ENCODE peak calls at places on chromosomes 4 and X, in five cellular contexts. Q is endothelial cell of umbilical vein, P is heart left ventricle, J is hepatocyte, Y is fibroblast of lung. E is an unnamed sample.
A peak's percentile ranks its signal among the peaks of the same experiment; 100 is the strongest.

GRCh38 chrX:129091097-129091496 is 432.2 kb downstream of the SMARCA1 start:
- DNase-seq in Q (no peak), P (no peak), J (no peak), Y (no peak), E (no peak)

GRCh38 chr4:68267433-68267944 is 22.0 kb upstream of the TMPRSS11B start:
- DNase-seq in Q (no peak), P (no peak), J (no peak), Y (peak; percentile 71), E (no peak)

GRCh38 chrX:108018659-108019381 is 26.0 kb upstream of the VSIG1 start:
- DNase-seq in Q (no peak), P (no peak), J (no peak), Y (no peak), E (no peak)

GRCh38 chr4:143026459-143027170 is 158.1 kb upstream of the USP38 start:
- DNase-seq in Q (no peak), P (no peak), J (no peak), Y (peak; percentile 64), E (no peak)

GRCh38 chr4:151318310-151319006 is 6.9 kb downstream of the SH3D19 start:
- DNase-seq in Q (no peak), P (no peak), J (no peak), Y (no peak), E (no peak)

GRCh38 chrX:119682019-119682989 is 10.7 kb downstream of the SEPTIN6 start:
- DNase-seq in Q (no peak), P (no peak), J (no peak), Y (no peak), E (no peak)

GRCh38 chrX:123807825-123808416 is 51.9 kb upstream of the XIAP start:
- DNase-seq in Q (no peak), P (no peak), J (no peak), Y (peak; percentile 23), E (no peak)

GRCh38 chr4:169251291-169252235 is 19.2 kb downstream of the SH3RF1 start:
- DNase-seq in Q (peak; percentile 58), P (no peak), J (peak; percentile 64), Y (no peak), E (no peak)

GRCh38 chr4:115219315-115219840 is 106.0 kb upstream of the NDST4 start:
- DNase-seq in Q (no peak), P (no peak), J (no peak), Y (no peak), E (no peak)

GRCh38 chr4:89273741-89274141 is 33.9 kb downstream of the GPRIN3 start:
- DNase-seq in Q (no peak), P (no peak), J (no peak), Y (no peak), E (no peak)

GRCh38 chrX:153499876-153500275 is 5.1 kb downstream of the BGN start:
- DNase-seq in Q (no peak), P (no peak), J (no peak), Y (no peak), E (no peak)

GRCh38 chr4:6115746-6116586 is 84.4 kb downstream of the JAKMIP1 start:
- DNase-seq in Q (no peak), P (peak; percentile 3), J (no peak), Y (no peak), E (no peak)

GRCh38 chr4:86358176-86358701 is 1.6 kb downstream of the MAPK10 start:
- DNase-seq in Q (no peak), P (no peak), J (peak; percentile 32), Y (peak; percentile 70), E (no peak)

GRCh38 chr4:75995727-75996126 is 5.0 kb upstream of the SDAD1 start:
- DNase-seq in Q (peak; percentile 40), P (no peak), J (peak; percentile 78), Y (peak; percentile 74), E (no peak)

GRCh38 chr4:164935363-164935762 is 42.1 kb downstream of the TRIM61 start:
- DNase-seq in Q (no peak), P (no peak), J (no peak), Y (no peak), E (no peak)

GRCh38 chr4:102815981-102816380 is 11.4 kb downstream of the UBE2D3 start:
- DNase-seq in Q (peak; percentile 19), P (no peak), J (peak; percentile 8), Y (peak; percentile 83), E (no peak)

GRCh38 chr4:54525602-54526001 is 132.2 kb upstream of the KIT start:
- DNase-seq in Q (no peak), P (no peak), J (no peak), Y (peak; percentile 38), E (no peak)

GRCh38 chr4:74121643-74122579 is 22.9 kb upstream of the CXCL2 start:
- DNase-seq in Q (no peak), P (no peak), J (no peak), Y (no peak), E (no peak)

GRCh38 chr4:40357738-40358137 is 22.6 kb downstream of the CHRNA9 start:
- DNase-seq in Q (no peak), P (no peak), J (no peak), Y (no peak), E (no peak)

GRCh38 chrX:151875270-151876026 is 37.2 kb upstream of the MAGEA4 start:
- DNase-seq in Q (no peak), P (no peak), J (no peak), Y (no peak), E (no peak)

GRCh38 chr4:139214039-139214534 is 37.1 kb upstream of the ELF2 start:
- DNase-seq in Q (no peak), P (peak; percentile 44), J (no peak), Y (peak; percentile 22), E (no peak)

GRCh38 chr4:156006192-156006591 is 52.5 kb upstream of the CTSO start:
- DNase-seq in Q (no peak), P (no peak), J (no peak), Y (no peak), E (no peak)

GRCh38 chr4:3311095-3311372 is 18.2 kb downstream of the RGS12 start:
- DNase-seq in Q (no peak), P (no peak), J (no peak), Y (no peak), E (no peak)

GRCh38 chrX:40172169-40172979 is 74.6 kb upstream of the BCOR start:
- DNase-seq in Q (peak; percentile 58), P (peak; percentile 70), J (peak; percentile 79), Y (peak; percentile 56), E (peak; percentile 76)

GRCh38 chrX:93242897-93243296 is 430.5 kb downstream of the NAP1L3 start:
- DNase-seq in Q (no peak), P (no peak), J (no peak), Y (no peak), E (no peak)

GRCh38 chrX:101595739-101596419 is 21.9 kb downstream of the ARMCX6 start:
- DNase-seq in Q (peak; percentile 75), P (peak; percentile 21), J (peak; percentile 78), Y (peak; percentile 83), E (no peak)

GRCh38 chrX:72461288-72461687 is 111.4 kb downstream of the HDAC8 start:
- DNase-seq in Q (no peak), P (no peak), J (no peak), Y (no peak), E (no peak)

GRCh38 chrX:63751481-63751880 is 33.5 kb downstream of the ARHGEF9 start:
- DNase-seq in Q (no peak), P (no peak), J (no peak), Y (no peak), E (no peak)

GRCh38 chrX:63754860-63755579 is 30.0 kb downstream of the ARHGEF9 start:
- DNase-seq in Q (peak; percentile 96), P (peak; percentile 91), J (peak; percentile 92), Y (peak; percentile 94), E (peak; percentile 88)

GRCh38 chrX:63754141-63754859 is 30.7 kb downstream of the ARHGEF9 start:
- DNase-seq in Q (peak; percentile 46), P (no peak), J (peak; percentile 7), Y (peak; percentile 16), E (no peak)

GRCh38 chrX:63750846-63751245 is 34.2 kb downstream of the ARHGEF9 start:
- DNase-seq in Q (no peak), P (no peak), J (no peak), Y (no peak), E (no peak)

DNA sequence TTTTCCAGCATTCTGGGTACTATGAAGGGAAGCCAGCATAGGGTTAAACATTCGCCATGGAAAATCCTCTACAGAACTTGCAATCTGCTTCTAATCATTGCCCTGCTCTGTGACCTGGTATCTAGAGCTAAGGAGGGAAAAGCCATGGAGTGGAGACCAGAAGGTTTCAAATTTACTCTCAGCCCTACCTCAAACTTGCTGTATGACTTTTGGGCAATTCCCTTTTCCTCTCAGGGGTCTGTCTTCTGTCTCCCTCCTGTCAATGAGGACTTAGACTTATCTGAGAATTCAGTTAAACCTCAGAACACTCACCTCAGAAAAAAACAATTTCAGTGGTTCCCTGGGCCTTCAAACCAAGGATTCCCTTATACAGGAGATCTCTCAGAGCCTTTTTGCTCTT is 29.1 kb downstream of the ARHGEF9 start:
- DNase-seq in Q (no peak), P (no peak), J (no peak), Y (no peak), E (no peak)
- H3K9me3 ChIP-seq in Q (no peaks in the 10 kb centered on the region), P (no peaks in the 10 kb centered on the region), J (no peaks in the 10 kb centered on the region), Y (no peaks in the 10 kb centered on the region), E (no peaks in the 10 kb centered on the region)

GRCh38 chrX:15498741-15499140 is 1.9 kb upstream of the BMX start:
- DNase-seq in Q (peak; percentile 71), P (no peak), J (no peak), Y (no peak), E (no peak)

GRCh38 chrX:15496809-15497208 is 3.7 kb upstream of the PIR start:
- DNase-seq in Q (peak; percentile 34), P (no peak), J (no peak), Y (no peak), E (no peak)

GRCh38 chrX:15497865-15498264 is 2.7 kb upstream of the BMX start:
- DNase-seq in Q (peak; percentile 79), P (peak; percentile 33), J (peak; percentile 75), Y (peak; percentile 31), E (peak; percentile 22)

GRCh38 chrX:15495801-15496200 is 2.7 kb upstream of the PIR start:
- DNase-seq in Q (no peak), P (no peak), J (no peak), Y (no peak), E (no peak)

GRCh38 chrX:15493118-15494082 is at the start of gene PIR:
- DNase-seq in Q (peak; percentile 85), P (peak; percentile 86), J (peak; percentile 96), Y (peak; percentile 75), E (peak; percentile 87)
- TF ChIP-seq CTCF in Q (peak; percentile 22), P (peak; percentile 54), J (peak; percentile 65), Y (peak; percentile 45), E (no peak)

GRCh38 chrX:139201924-139202323 is 328.6 kb upstream of the F9 start:
- DNase-seq in Q (no peak), P (no peak), J (no peak), Y (no peak), E (no peak)
- H3K4me3 ChIP-seq in Q (no peak overlapping the region), P (no peak overlapping the region), J (no peak overlapping the region), Y (no peak overlapping the region), E (no peak overlapping the region)

GRCh38 chrX:154658957-154659356 is 5.6 kb upstream of the CTAG2 start:
- DNase-seq in Q (no peak), P (no peak), J (peak; percentile 0), Y (no peak), E (no peak)
- H3K9me3 ChIP-seq in Q (no peaks in the 10 kb centered on the region), P (no peaks in the 10 kb centered on the region), J (no peaks in the 10 kb centered on the region), Y (no peaks in the 10 kb centered on the region), E (no peaks in the 10 kb centered on the region)

DNA sequence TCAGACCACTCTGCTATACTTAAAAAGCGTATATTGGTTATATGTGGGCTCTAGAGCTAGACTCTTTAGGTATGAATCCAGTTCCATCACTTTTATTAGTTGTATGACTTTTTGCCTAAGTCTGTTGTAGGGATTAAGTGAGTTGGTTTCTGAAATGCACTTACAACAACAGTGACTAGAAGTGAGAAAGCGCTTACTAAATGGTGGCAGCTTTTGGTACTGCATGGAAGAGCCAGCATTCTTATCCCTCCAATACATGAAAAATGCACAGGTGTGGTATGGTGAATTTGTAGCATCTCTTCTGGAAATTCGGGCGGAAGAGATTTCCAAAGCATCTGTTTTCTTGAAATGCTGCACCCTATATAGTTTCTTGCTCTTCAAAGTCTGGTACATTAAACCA is 117.1 kb downstream of the SPANXA1 start:
- DNase-seq in Q (peak; percentile 2), P (no peak), J (no peak), Y (no peak), E (no peak)
- TF ChIP-seq CTCF in Q (no peak), P (no peak), J (no peak), Y (no peak), E (no peak)

E was measured in ovary.